ENCODE peak calls at places on chromosomes 7 and 10, in six cellular contexts. Z, V, M, X, I and Q are unnamed samples.

GRCh38 chr10:34716958-34717357 is 98.1 kb downstream of the PARD3 start:
- DNase-seq in Z (peak), V (no peak), M (no peak), X (no peak), I (no peak), Q (no peak)

GRCh38 chr7:102294589-102294988 is 7.9 kb downstream of the SH2B2 start:
- DNase-seq in Z (no peak), V (no peak), M (no peak), X (no peak), I (no peak), Q (no peak)

GRCh38 chr10:1124796-1125195 is 68.6 kb downstream of the WDR37 start:
- DNase-seq in Z (no peak), V (no peak), M (no peak), X (no peak), I (no peak), Q (no peak)

GRCh38 chr7:156167417-156167807 is 355.1 kb upstream of the SHH start:
- DNase-seq in Z (no peak), V (no peak), M (no peak), X (no peak), I (no peak), Q (no peak)

GRCh38 chr7:5695037-5695708 is 86.3 kb downstream of the RNF216 start:
- DNase-seq in Z (peak), V (peak), M (no peak), X (no peak), I (no peak), Q (no peak)

GRCh38 chr7:4809091-4809591 is 33.7 kb downstream of the AP5Z1 start:
- DNase-seq in Z (no peak), V (no peak), M (no peak), X (no peak), I (no peak), Q (peak)

GRCh38 chr10:76732306-76732705 is 905.3 kb downstream of the KCNMA1 start:
- DNase-seq in Z (no peak), V (no peak), M (no peak), X (no peak), I (no peak), Q (no peak)

GRCh38 chr10:13790196-13790595 is 203.4 kb downstream of the PRPF18 start:
- DNase-seq in Z (no peak), V (no peak), M (no peak), X (no peak), I (no peak), Q (no peak)

GRCh38 chr10:35412900-35413491 is 76.7 kb downstream of the CCNY start:
- DNase-seq in Z (no peak), V (peak), M (no peak), X (no peak), I (no peak), Q (no peak)

GRCh38 chr7:128739048-128739962 is at the start of gene CALU:
- DNase-seq in Z (peak), V (peak), M (peak), X (peak), I (peak), Q (peak)

GRCh38 chr10:121466424-121466823 is 131.8 kb downstream of the FGFR2 start:
- DNase-seq in Z (no peak), V (no peak), M (no peak), X (no peak), I (no peak), Q (no peak)

GRCh38 chr7:27194641-27195379 is 5.1 kb downstream of the HOXA13 start:
- DNase-seq in Z (no peak), V (no peak), M (no peak), X (no peak), I (peak), Q (peak)

GRCh38 chr7:44740040-44740439 is 8.6 kb upstream of the ZMIZ2 start:
- DNase-seq in Z (no peak), V (no peak), M (no peak), X (no peak), I (no peak), Q (no peak)

GRCh38 chr7:22651534-22652243 is 75.3 kb upstream of the IL6 start:
- DNase-seq in Z (peak), V (peak), M (no peak), X (peak), I (no peak), Q (no peak)

GRCh38 chr10:75417522-75417927 is 13.9 kb upstream of the LRMDA start:
- DNase-seq in Z (no peak), V (no peak), M (no peak), X (no peak), I (peak), Q (peak)

GRCh38 chr7:148156248-148156647 is 434.3 kb upstream of the C7orf33 start:
- DNase-seq in Z (peak), V (peak), M (no peak), X (no peak), I (no peak), Q (no peak)

GRCh38 chr7:13276977-13277376 is 589.5 kb downstream of the ARL4A start:
- DNase-seq in Z (no peak), V (no peak), M (no peak), X (no peak), I (no peak), Q (no peak)

GRCh38 chr7:80563561-80564327 is 51.9 kb upstream of the GNAT3 start:
- DNase-seq in Z (no peak), V (no peak), M (no peak), X (peak), I (no peak), Q (no peak)

GRCh38 chr10:96910488-96911395 is 78.6 kb downstream of the LCOR start:
- DNase-seq in Z (peak), V (peak), M (peak), X (peak), I (no peak), Q (no peak)

GRCh38 chr10:3668961-3669330 is 116.1 kb downstream of the KLF6 start:
- DNase-seq in Z (no peak), V (no peak), M (no peak), X (peak), I (no peak), Q (no peak)

GRCh38 chr7:155363852-155364600 is 66.3 kb downstream of the INSIG1 start:
- DNase-seq in Z (no peak), V (no peak), M (no peak), X (no peak), I (no peak), Q (no peak)

GRCh38 chr7:30164567-30164966 is 29.8 kb downstream of the MTURN start:
- DNase-seq in Z (peak), V (peak), M (no peak), X (peak), I (no peak), Q (no peak)

GRCh38 chr10:77715081-77715480 is 77.5 kb upstream of the KCNMA1 start:
- DNase-seq in Z (no peak), V (no peak), M (no peak), X (peak), I (no peak), Q (no peak)

GRCh38 chr10:82934429-82934828 is 1059.4 kb downstream of the NRG3 start:
- DNase-seq in Z (no peak), V (no peak), M (no peak), X (no peak), I (no peak), Q (peak)

GRCh38 chr7:33757050-33757449 is 148.3 kb upstream of the BMPER start:
- DNase-seq in Z (peak), V (peak), M (no peak), X (peak), I (no peak), Q (no peak)

GRCh38 chr7:44066494-44067063 is 1.2 kb upstream of the PGAM2 start:
- DNase-seq in Z (no peak), V (no peak), M (no peak), X (no peak), I (no peak), Q (peak)

GRCh38 chr7:142323706-142324105 is 65.8 kb upstream of the PRSS58 start:
- DNase-seq in Z (no peak), V (no peak), M (peak), X (peak), I (peak), Q (peak)

GRCh38 chr7:116734736-116735135 is 62.7 kb downstream of the MET start:
- DNase-seq in Z (no peak), V (no peak), M (no peak), X (no peak), I (no peak), Q (no peak)

GRCh38 chr7:98733036-98733435 is 116.0 kb downstream of the NPTX2 start:
- DNase-seq in Z (peak), V (peak), M (no peak), X (peak), I (peak), Q (peak)

GRCh38 chr7:44937426-44937825 is 41.4 kb downstream of the MYO1G start:
- DNase-seq in Z (no peak), V (no peak), M (no peak), X (no peak), I (no peak), Q (no peak)

GRCh38 chr10:22251751-22252285 is 34.0 kb upstream of the EBLN1 start:
- DNase-seq in Z (peak), V (no peak), M (peak), X (peak), I (peak), Q (peak)

GRCh38 chr7:25318077-25318476 is 89.8 kb upstream of the NPVF start:
- DNase-seq in Z (no peak), V (no peak), M (no peak), X (no peak), I (no peak), Q (no peak)

GRCh38 chr7:98357751-98358161 is 43.1 kb downstream of the BAIAP2L1 start:
- DNase-seq in Z (peak), V (peak), M (no peak), X (peak), I (no peak), Q (no peak)

GRCh38 chr10:102043456-102043855 is 12.5 kb downstream of the ARMH3 start:
- DNase-seq in Z (no peak), V (peak), M (no peak), X (no peak), I (no peak), Q (no peak)

GRCh38 chr7:23295401-23295697 is 3.8 kb upstream of the MALSU1 start:
- DNase-seq in Z (no peak), V (no peak), M (no peak), X (no peak), I (no peak), Q (no peak)

GRCh38 chr10:17351506-17351905 is 102.9 kb downstream of the ST8SIA6 start:
- DNase-seq in Z (no peak), V (no peak), M (no peak), X (no peak), I (no peak), Q (no peak)

GRCh38 chr10:99983280-99983988 is 26.3 kb downstream of the DNMBP start:
- DNase-seq in Z (peak), V (peak), M (no peak), X (peak), I (no peak), Q (no peak)

GRCh38 chr7:20991544-20991943 is 204.9 kb upstream of the SP8 start:
- DNase-seq in Z (no peak), V (no peak), M (no peak), X (no peak), I (no peak), Q (no peak)

GRCh38 chr10:65818990-65819389 is 1106.8 kb upstream of the LRRTM3 start:
- DNase-seq in Z (no peak), V (no peak), M (no peak), X (no peak), I (no peak), Q (no peak)
- H4K91ac ChIP-seq in Z (no peak), V (no peak), M (no peak), X (no peak), I (no peak), Q (no peak)

DNA sequence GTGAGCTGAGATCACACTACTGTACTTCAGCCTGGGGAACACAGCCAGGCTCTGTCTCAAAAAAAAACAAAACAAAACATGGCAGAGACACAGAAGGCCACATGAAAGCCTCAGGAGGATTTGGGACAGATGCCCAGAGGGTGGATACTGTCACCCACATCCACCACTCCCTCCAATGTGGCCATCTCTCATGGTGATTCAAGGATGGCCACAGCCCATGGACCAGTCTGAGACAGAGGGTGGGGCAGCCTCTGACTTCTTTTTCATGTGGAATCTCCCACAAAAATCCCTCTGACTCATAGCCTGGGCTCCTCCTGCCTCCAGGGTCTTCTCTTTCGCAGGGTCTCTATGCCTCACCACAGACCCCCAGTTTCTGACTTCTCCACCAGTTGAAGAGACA is 59.0 kb upstream of the GTF2I start:
- DNase-seq in Z (no peak), V (peak), M (no peak), X (peak), I (no peak), Q (no peak)
- H4K91ac ChIP-seq in Z (no peak), V (no peak), M (no peak), X (no peak), I (no peak), Q (no peak)

GRCh38 chr7:94577357-94577756 is 67.7 kb downstream of the CASD1 start:
- DNase-seq in Z (no peak), V (no peak), M (no peak), X (no peak), I (no peak), Q (no peak)

GRCh38 chr7:94578615-94579014 is 69.0 kb downstream of the CASD1 start:
- DNase-seq in Z (no peak), V (no peak), M (no peak), X (no peak), I (no peak), Q (no peak)

GRCh38 chr7:94580601-94581000 is 71.0 kb downstream of the CASD1 start:
- DNase-seq in Z (peak), V (peak), M (no peak), X (peak), I (no peak), Q (no peak)

GRCh38 chr7:94575646-94576045 is 66.0 kb downstream of the CASD1 start:
- DNase-seq in Z (no peak), V (no peak), M (no peak), X (no peak), I (no peak), Q (no peak)

DNA sequence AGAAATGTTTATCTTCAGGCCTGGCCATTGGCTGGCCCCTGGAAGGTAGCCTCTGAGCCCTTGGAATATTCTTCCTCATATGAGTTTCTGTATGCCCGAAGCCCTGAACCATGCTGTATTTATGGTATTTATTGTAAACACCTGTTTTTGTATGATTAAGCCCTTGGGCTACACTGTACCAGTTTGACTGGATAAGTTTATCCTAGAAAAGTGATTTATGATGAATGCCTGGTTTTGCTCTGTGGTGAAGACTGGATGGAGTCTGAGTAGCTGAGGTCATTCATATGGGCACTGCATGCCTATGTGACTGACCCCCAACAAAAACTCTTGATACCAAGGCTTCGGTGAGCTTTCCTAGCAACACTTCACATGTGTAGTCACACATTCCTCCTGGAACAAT is 66.7 kb downstream of the CASD1 start:
- DNase-seq in Z (no peak), V (no peak), M (no peak), X (peak), I (no peak), Q (no peak)
- H4K91ac ChIP-seq in Z (no peak), V (no peak), M (no peak), X (no peak), I (no peak), Q (no peak)

DNA sequence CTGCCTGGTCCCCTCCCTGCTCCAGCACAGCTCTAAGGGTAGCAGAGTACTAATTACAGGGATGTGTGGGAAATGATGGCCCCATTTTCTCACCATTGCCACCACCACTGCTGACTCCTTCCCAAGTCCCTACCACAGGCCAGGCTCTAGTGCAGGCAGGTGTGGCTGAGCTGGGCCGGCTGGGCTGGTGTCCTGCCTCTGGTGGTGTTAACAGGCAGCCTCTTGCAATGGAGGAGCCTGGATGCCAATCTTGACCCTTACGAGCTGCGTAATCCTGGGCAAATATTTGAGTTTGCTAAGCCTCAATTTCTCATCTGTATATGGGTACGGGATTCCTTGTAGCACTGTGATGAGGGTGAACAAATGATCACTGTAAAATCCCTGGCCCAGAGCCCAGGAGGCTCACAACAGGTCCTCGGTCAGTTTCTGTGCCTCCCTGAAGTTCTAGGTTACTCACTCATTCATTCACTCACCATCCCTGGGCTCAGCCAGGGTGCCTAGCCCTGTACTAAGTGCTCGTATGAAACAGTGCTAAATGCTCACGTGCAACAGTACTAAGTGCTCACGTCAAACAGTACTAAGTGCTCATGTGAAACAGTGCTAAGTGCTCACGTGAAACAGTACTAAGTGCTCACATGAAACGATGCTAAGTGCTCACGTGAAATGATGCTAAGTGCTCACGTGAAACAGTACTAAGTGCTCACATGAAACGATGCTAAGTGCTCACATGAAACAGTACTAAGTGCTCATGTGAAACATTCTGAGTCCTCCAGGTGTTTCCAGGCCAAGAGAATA is 2.3 kb upstream of the FZD9 start:
- DNase-seq in Z (no peak), V (no peak), M (no peak), X (peak), I (no peak), Q (no peak)
- H4K91ac ChIP-seq in Z (no peak), V (no peak), M (peak), X (no peak), I (no peak), Q (no peak)

DNA sequence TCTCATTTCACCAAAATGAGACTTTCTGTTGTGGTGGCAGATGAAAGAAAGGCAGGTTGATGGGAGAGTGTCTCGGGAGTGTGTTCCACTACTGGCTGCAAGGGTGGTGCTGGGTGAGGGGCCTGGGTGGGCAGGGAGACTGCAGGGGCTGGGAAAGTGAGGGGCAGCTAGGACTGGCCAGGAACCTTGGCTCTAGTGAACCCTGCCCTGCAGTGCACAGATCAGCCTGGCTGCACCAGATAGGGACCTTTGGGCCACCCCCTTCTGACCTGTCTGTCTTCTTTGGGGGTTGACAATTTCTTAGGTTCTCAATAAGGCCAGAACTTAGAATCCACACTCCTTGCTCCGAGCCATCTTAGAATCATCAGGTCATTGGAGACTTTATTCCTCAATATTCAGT is 488.9 kb upstream of the MKI67 start:
- DNase-seq in Z (no peak), V (no peak), M (no peak), X (no peak), I (no peak), Q (no peak)
- H4K91ac ChIP-seq in Z (no peak), V (no peak), M (no peak), X (peak), I (no peak), Q (no peak)

GRCh38 chr7:149870701-149871483 is 2.9 kb upstream of the ATP6V0E2 start:
- DNase-seq in Z (no peak), V (no peak), M (no peak), X (no peak), I (peak), Q (peak)
- H4K91ac ChIP-seq in Z (no peak), V (no peak), M (no peak), X (no peak), I (no peak), Q (no peak)

GRCh38 chr7:158061884-158062656 is 525.6 kb downstream of the PTPRN2 start:
- DNase-seq in Z (no peak), V (no peak), M (no peak), X (no peak), I (no peak), Q (no peak)
- H4K91ac ChIP-seq in Z (no peak), V (no peak), M (no peak), X (no peak), I (no peak), Q (no peak)

DNA sequence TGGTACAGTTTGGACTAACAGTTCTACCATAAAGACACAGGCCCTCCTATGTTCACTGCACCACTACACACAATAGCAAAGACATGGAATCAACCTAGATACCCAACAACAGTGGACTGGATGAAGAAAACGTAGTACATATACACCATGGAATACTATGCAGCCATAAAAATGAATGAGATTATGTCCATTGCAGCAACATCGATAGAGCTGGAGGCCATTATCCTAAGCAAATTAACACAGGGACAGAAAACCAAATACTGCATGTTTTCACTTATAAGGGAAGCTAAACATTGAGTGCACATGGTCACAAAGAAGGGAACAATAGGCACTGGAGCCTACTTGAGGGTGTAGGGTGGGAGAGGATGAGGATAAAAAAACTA is 75.0 kb downstream of the MEST start:
- DNase-seq in Z (no peak), V (no peak), M (no peak), X (no peak), I (no peak), Q (no peak)
- H4K91ac ChIP-seq in Z (no peak), V (no peak), M (no peak), X (no peak), I (no peak), Q (no peak)

DNA sequence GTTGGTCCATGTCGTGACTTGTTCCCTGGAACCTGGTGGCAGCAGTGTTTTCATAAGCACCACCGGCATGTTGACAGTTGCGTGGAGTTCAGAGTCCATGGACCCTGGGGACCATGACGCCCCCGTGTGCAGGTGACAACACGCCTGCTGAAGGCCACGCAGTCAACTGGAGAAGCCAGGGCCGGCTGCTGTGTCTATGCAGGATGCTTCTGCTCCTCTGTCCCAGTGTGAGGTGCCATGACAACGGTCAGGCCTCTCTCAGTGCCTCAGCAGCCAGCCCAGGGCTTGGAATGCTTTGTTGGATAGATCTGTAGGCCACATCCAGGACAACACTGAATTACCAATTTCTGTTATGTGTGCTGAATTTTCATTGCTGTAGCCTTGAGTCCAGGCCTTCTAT is 10.7 kb upstream of the VIPR2 start:
- DNase-seq in Z (no peak), V (no peak), M (no peak), X (no peak), I (no peak), Q (no peak)
- H4K91ac ChIP-seq in Z (no peak), V (no peak), M (no peak), X (no peak), I (no peak), Q (no peak)

GRCh38 chr10:12042797-12043651 is at the start of gene UPF2:
- DNase-seq in Z (peak), V (peak), M (peak), X (peak), I (peak), Q (peak)
- H4K91ac ChIP-seq in Z (peak), V (peak), M (peak), X (peak), I (peak), Q (peak)